ENCODE peak calls at places on chromosomes 6 and 20, in eight cellular contexts. One of them, this sample, is unnamed.

GRCh38 chr6:111686249-111686997 is 80.7 kb upstream of the TRAF3IP2 start:
- DNase-seq in NCI-H460: no peak
- DNase-seq in BJ: no peak
- DNase-seq in cardiac muscle cell: no peak
- DNase-seq in C1 segment of cervical spinal cord: no peak
- DNase-seq in left lung: no peak
- DNase-seq in colonic mucosa: no peak
- DNase-seq in HFF-Myc: no peak
- DNase-seq in this sample: no peak

GRCh38 chr6:11172501-11173337 is 59.7 kb downstream of the NEDD9 start:
- DNase-seq in cardiac muscle cell: peak
- DNase-seq in HFF-Myc: no peak
- DNase-seq in C1 segment of cervical spinal cord: no peak
- DNase-seq in NCI-H460: peak
- DNase-seq in BJ: no peak
- DNase-seq in left lung: peak
- DNase-seq in colonic mucosa: peak
- DNase-seq in this sample: no peak

GRCh38 chr6:167491403-167492095 is 166.7 kb downstream of the TTLL2 start:
- DNase-seq in colonic mucosa: no peak
- DNase-seq in cardiac muscle cell: no peak
- DNase-seq in C1 segment of cervical spinal cord: no peak
- DNase-seq in BJ: no peak
- DNase-seq in NCI-H460: no peak
- DNase-seq in HFF-Myc: no peak
- DNase-seq in left lung: no peak
- DNase-seq in this sample: no peak

GRCh38 chr20:9235518-9235917 is 166.6 kb downstream of the PLCB4 start:
- DNase-seq in NCI-H460: no peak
- DNase-seq in C1 segment of cervical spinal cord: no peak
- DNase-seq in HFF-Myc: peak
- DNase-seq in cardiac muscle cell: no peak
- DNase-seq in BJ: peak
- DNase-seq in colonic mucosa: no peak
- DNase-seq in left lung: no peak
- DNase-seq in this sample: peak

GRCh38 chr6:141288947-141289346 is 843.8 kb upstream of the GJE1 start:
- DNase-seq in left lung: no peak
- DNase-seq in C1 segment of cervical spinal cord: no peak
- DNase-seq in BJ: no peak
- DNase-seq in colonic mucosa: no peak
- DNase-seq in NCI-H460: no peak
- DNase-seq in HFF-Myc: no peak
- DNase-seq in cardiac muscle cell: no peak
- DNase-seq in this sample: no peak

GRCh38 chr6:131937703-131938631 is 13.2 kb downstream of the CCN2 start:
- DNase-seq in BJ: no peak
- DNase-seq in colonic mucosa: no peak
- DNase-seq in NCI-H460: no peak
- DNase-seq in cardiac muscle cell: no peak
- DNase-seq in left lung: no peak
- DNase-seq in HFF-Myc: peak
- DNase-seq in C1 segment of cervical spinal cord: no peak
- DNase-seq in this sample: peak

GRCh38 chr6:142796571-142796970 is 148.4 kb downstream of the HIVEP2 start:
- DNase-seq in NCI-H460: no peak
- DNase-seq in C1 segment of cervical spinal cord: no peak
- DNase-seq in cardiac muscle cell: peak
- DNase-seq in BJ: no peak
- DNase-seq in colonic mucosa: no peak
- DNase-seq in HFF-Myc: no peak
- DNase-seq in left lung: peak
- DNase-seq in this sample: no peak

GRCh38 chr6:112224088-112224487 is 30.3 kb downstream of the LAMA4 start:
- DNase-seq in HFF-Myc: no peak
- DNase-seq in colonic mucosa: no peak
- DNase-seq in NCI-H460: no peak
- DNase-seq in cardiac muscle cell: no peak
- DNase-seq in left lung: no peak
- DNase-seq in BJ: no peak
- DNase-seq in C1 segment of cervical spinal cord: no peak
- DNase-seq in this sample: no peak

GRCh38 chr6:26017567-26017966 is 55.0 kb downstream of the TRIM38 start:
- DNase-seq in NCI-H460: no peak
- DNase-seq in cardiac muscle cell: no peak
- DNase-seq in C1 segment of cervical spinal cord: peak
- DNase-seq in HFF-Myc: peak
- DNase-seq in BJ: no peak
- DNase-seq in colonic mucosa: peak
- DNase-seq in left lung: peak
- DNase-seq in this sample: no peak

GRCh38 chr6:128519931-128520435 is 416 bp downstream of the PTPRK start:
- DNase-seq in HFF-Myc: no peak
- DNase-seq in BJ: no peak
- DNase-seq in NCI-H460: no peak
- DNase-seq in C1 segment of cervical spinal cord: no peak
- DNase-seq in left lung: peak
- DNase-seq in cardiac muscle cell: no peak
- DNase-seq in colonic mucosa: peak
- DNase-seq in this sample: no peak

GRCh38 chr6:149459761-149460160 is 25.1 kb downstream of the ZC3H12D start:
- DNase-seq in BJ: no peak
- DNase-seq in colonic mucosa: no peak
- DNase-seq in cardiac muscle cell: no peak
- DNase-seq in HFF-Myc: no peak
- DNase-seq in NCI-H460: no peak
- DNase-seq in C1 segment of cervical spinal cord: no peak
- DNase-seq in left lung: no peak
- DNase-seq in this sample: no peak

GRCh38 chr6:157755752-157756411 is 67.2 kb upstream of the SNX9 start:
- DNase-seq in cardiac muscle cell: no peak
- DNase-seq in colonic mucosa: no peak
- DNase-seq in BJ: no peak
- DNase-seq in left lung: no peak
- DNase-seq in NCI-H460: no peak
- DNase-seq in C1 segment of cervical spinal cord: no peak
- DNase-seq in HFF-Myc: no peak
- DNase-seq in this sample: no peak

GRCh38 chr6:147000545-147001488 is 203.4 kb upstream of the STXBP5 start:
- DNase-seq in colonic mucosa: no peak
- DNase-seq in C1 segment of cervical spinal cord: no peak
- DNase-seq in cardiac muscle cell: no peak
- DNase-seq in HFF-Myc: peak
- DNase-seq in left lung: no peak
- DNase-seq in BJ: no peak
- DNase-seq in NCI-H460: no peak
- DNase-seq in this sample: peak

GRCh38 chr6:144662812-144663211 is 377.7 kb downstream of the UTRN start:
- DNase-seq in NCI-H460: no peak
- DNase-seq in colonic mucosa: peak
- DNase-seq in left lung: no peak
- DNase-seq in cardiac muscle cell: no peak
- DNase-seq in C1 segment of cervical spinal cord: no peak
- DNase-seq in BJ: no peak
- DNase-seq in HFF-Myc: no peak
- DNase-seq in this sample: no peak

GRCh38 chr6:11381801-11382513 is 149.5 kb upstream of the NEDD9 start:
- DNase-seq in BJ: no peak
- DNase-seq in colonic mucosa: peak
- DNase-seq in left lung: peak
- DNase-seq in HFF-Myc: no peak
- DNase-seq in NCI-H460: no peak
- DNase-seq in C1 segment of cervical spinal cord: no peak
- DNase-seq in cardiac muscle cell: no peak
- DNase-seq in this sample: no peak

GRCh38 chr6:72916906-72917305 is 295.0 kb downstream of the KCNQ5 start:
- DNase-seq in left lung: no peak
- DNase-seq in colonic mucosa: no peak
- DNase-seq in HFF-Myc: no peak
- DNase-seq in C1 segment of cervical spinal cord: no peak
- DNase-seq in cardiac muscle cell: no peak
- DNase-seq in BJ: no peak
- DNase-seq in NCI-H460: no peak
- DNase-seq in this sample: no peak